ENCODE peak calls at places on chromosomes 13 and 19, in five cellular contexts. O is upper lobe of left lung, C is IMR-90, A is psoas muscle, D is pancreas. T is an unnamed sample.

GRCh38 chr13:82010780-82011179 is 1669.9 kb upstream of the SPRY2 start:
- DNase-seq in O (no peak), C (no peak), A (no peak), D (no peak), T (no peak)

GRCh38 chr13:91722267-91722884 is 324.0 kb downstream of the GPC5 start:
- DNase-seq in O (no peak), C (peak; percentile 18), A (no peak), D (no peak), T (no peak)

GRCh38 chr19:33197591-33198000 is 3.5 kb downstream of the LRP3 start:
- DNase-seq in O (peak; percentile 59), C (no peak), A (no peak), D (no peak), T (no peak)

GRCh38 chr19:51398096-51398704 is 7.8 kb upstream of the C19orf84 start:
- DNase-seq in O (no peak), C (peak; percentile 18), A (no peak), D (no peak), T (no peak)

GRCh38 chr19:54231077-54231931 is 8.5 kb upstream of the LILRB3 start:
- DNase-seq in O (peak; percentile 91), C (peak; percentile 73), A (peak; percentile 89), D (peak; percentile 93), T (peak; percentile 73)

GRCh38 chr19:55466246-55466614 is 1.7 kb upstream of the C19orf85 start:
- DNase-seq in O (no peak), C (no peak), A (no peak), D (no peak), T (no peak)

GRCh38 chr13:28558126-28558525 is 63.2 kb upstream of the FLT1 start:
- DNase-seq in O (no peak), C (peak; percentile 97), A (no peak), D (no peak), T (no peak)

GRCh38 chr13:42883771-42884170 is 102.4 kb downstream of the FAM216B start:
- DNase-seq in O (no peak), C (peak; percentile 33), A (peak; percentile 60), D (no peak), T (no peak)

GRCh38 chr19:49613374-49613773 is 22.4 kb downstream of the PRR12 start:
- DNase-seq in O (no peak), C (no peak), A (no peak), D (no peak), T (no peak)

GRCh38 chr13:110536006-110536693 is 25.4 kb downstream of the RAB20 start:
- DNase-seq in O (no peak), C (no peak), A (no peak), D (no peak), T (no peak)

GRCh38 chr19:52369463-52370340 is at the start of gene ZNF880:
- DNase-seq in O (peak; percentile 95), C (peak; percentile 89), A (peak; percentile 96), D (peak; percentile 94), T (peak; percentile 86)

GRCh38 chr19:46926201-46927071 is 65.6 kb downstream of the ARHGAP35 start:
- DNase-seq in O (no peak), C (no peak), A (no peak), D (no peak), T (no peak)

GRCh38 chr13:98507060-98507797 is 69.7 kb downstream of the STK24 start:
- DNase-seq in O (peak; percentile 48), C (no peak), A (no peak), D (peak; percentile 75), T (no peak)

GRCh38 chr19:53394522-53394973 is 401 bp upstream of the ZNF765 start:
- DNase-seq in O (peak; percentile 75), C (peak; percentile 61), A (peak; percentile 75), D (peak; percentile 54), T (no peak)

GRCh38 chr13:97339019-97339988 is 94.7 kb upstream of the RAP2A start:
- DNase-seq in O (no peak), C (peak; percentile 98), A (no peak), D (no peak), T (no peak)

GRCh38 chr19:1097810-1098176 is 2.6 kb upstream of the POLR2E start:
- DNase-seq in O (no peak), C (no peak), A (peak; percentile 47), D (no peak), T (no peak)

GRCh38 chr13:60370343-60370742 is 26.7 kb upstream of the TDRD3 start:
- DNase-seq in O (no peak), C (no peak), A (no peak), D (no peak), T (no peak)

GRCh38 chr19:43656436-43656835 is 13.5 kb downstream of the PLAUR start:
- DNase-seq in O (no peak), C (no peak), A (no peak), D (no peak), T (no peak)

GRCh38 chr19:43649514-43649913 is 9.9 kb upstream of the CADM4 start:
- DNase-seq in O (no peak), C (no peak), A (no peak), D (no peak), T (no peak)

GRCh38 chr19:43652546-43652874 is 12.9 kb upstream of the CADM4 start:
- DNase-seq in O (no peak), C (no peak), A (no peak), D (no peak), T (no peak)

GRCh38 chr19:43648633-43649032 is 9.0 kb upstream of the CADM4 start:
- DNase-seq in O (no peak), C (no peak), A (no peak), D (no peak), T (no peak)

DNA sequence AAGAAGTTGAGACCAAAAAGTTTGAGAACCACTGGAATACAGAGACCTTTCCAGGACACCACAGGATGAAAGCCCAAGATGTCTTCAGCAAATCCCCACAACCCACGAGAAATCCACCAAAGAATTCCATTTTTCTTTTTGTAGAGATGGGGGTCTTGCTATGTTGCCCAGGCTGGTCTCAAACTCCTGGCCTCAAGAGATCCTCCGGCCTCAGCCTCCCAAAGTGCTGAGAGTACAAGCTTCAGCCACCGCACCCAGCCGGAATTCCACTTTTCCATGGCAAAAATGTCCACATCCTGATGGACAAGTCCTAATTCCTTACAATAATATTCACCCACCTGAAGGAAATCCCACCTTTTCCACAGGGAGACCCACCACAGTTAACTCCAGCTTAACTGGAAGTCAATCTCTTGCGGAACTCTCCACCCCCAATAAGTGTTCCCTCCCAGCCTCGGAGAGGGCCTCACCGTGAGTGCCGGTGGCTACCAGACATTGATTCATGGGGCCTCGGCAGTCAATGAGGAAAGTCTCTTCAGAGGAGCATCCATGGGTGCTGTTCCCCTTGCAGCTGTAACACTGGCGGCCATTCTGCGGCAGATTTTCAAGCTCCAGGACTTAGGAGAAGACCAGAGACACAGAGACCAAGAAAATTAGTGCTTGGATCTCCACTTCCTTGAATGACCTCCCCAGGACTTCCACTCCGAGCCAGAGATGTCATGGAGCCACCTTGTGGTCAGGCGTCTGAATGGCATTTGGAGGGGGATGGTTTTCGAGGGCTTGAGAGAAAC is 12.3 kb upstream of the CADM4 start:
- DNase-seq in O (no peak), C (peak; percentile 65), A (peak; percentile 60), D (peak; percentile 67), T (no peak)
- TF ChIP-seq CTCF in O (peak; percentile 76), C (peak; percentile 67), A (peak; percentile 60), D (peak; percentile 62), T (peak; percentile 32)

GRCh38 chr13:26656919-26657318 is 99.4 kb downstream of the WASF3 start:
- DNase-seq in O (no peak), C (peak; percentile 82), A (no peak), D (no peak), T (no peak)
- TF ChIP-seq CTCF in O (no peak), C (peak; percentile 42), A (no peak), D (no peak), T (no peak)

GRCh38 chr19:2261438-2262172 is 5.4 kb upstream of the JSRP1 start:
- DNase-seq in O (no peak), C (no peak), A (peak; percentile 76), D (no peak), T (no peak)
- TF ChIP-seq CTCF in O (peak; percentile 66), C (peak; percentile 47), A (peak; percentile 53), D (peak; percentile 53), T (no peak)

GRCh38 chr13:41649659-41650058 is 192.3 kb downstream of the RGCC start:
- DNase-seq in O (no peak), C (peak; percentile 38), A (no peak), D (no peak), T (no peak)
- TF ChIP-seq CTCF in O (no peak), C (peak; percentile 35), A (peak; percentile 18), D (no peak), T (no peak)

GRCh38 chr13:86563308-86563707 is 764.1 kb upstream of the SLITRK6 start:
- DNase-seq in O (no peak), C (peak; percentile 75), A (no peak), D (no peak), T (no peak)

GRCh38 chr13:86569119-86569518 is 769.9 kb upstream of the SLITRK6 start:
- DNase-seq in O (no peak), C (peak; percentile 71), A (no peak), D (no peak), T (no peak)

GRCh38 chr13:86562876-86563275 is 763.7 kb upstream of the SLITRK6 start:
- DNase-seq in O (no peak), C (no peak), A (no peak), D (no peak), T (no peak)

GRCh38 chr13:86569974-86570373 is 770.8 kb upstream of the SLITRK6 start:
- DNase-seq in O (no peak), C (no peak), A (no peak), D (no peak), T (no peak)

GRCh38 chr13:86567119-86567518 is 767.9 kb upstream of the SLITRK6 start:
- DNase-seq in O (no peak), C (no peak), A (no peak), D (peak; percentile 21), T (no peak)
- TF ChIP-seq CTCF in O (no peak), C (no peak), A (no peak), D (no peak), T (no peak)

DNA sequence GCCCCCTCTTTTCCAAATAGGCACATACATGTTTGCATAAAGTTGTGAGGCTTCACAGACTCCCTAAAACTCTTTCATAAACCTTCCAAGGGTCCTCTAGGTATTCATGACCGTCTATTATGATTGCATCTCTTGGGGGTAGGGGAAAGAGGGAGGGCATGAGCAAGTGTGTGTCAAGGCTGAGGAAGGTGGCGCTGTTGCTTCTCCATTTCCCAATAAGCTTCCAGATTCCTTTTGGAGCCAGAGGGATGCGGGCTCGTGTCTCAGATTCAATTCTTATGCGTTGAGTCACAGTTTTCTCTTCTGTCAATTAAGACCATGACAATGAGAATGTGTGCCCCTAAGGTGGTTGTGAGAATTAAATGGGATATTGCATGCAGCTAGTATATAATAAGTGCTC is 51.0 kb upstream of the CYP2A7 start:
- DNase-seq in O (no peak), C (no peak), A (no peak), D (no peak), T (no peak)
- TF ChIP-seq CTCF in O (no peak), C (no peak), A (no peak), D (no peak), T (no peak)

DNA sequence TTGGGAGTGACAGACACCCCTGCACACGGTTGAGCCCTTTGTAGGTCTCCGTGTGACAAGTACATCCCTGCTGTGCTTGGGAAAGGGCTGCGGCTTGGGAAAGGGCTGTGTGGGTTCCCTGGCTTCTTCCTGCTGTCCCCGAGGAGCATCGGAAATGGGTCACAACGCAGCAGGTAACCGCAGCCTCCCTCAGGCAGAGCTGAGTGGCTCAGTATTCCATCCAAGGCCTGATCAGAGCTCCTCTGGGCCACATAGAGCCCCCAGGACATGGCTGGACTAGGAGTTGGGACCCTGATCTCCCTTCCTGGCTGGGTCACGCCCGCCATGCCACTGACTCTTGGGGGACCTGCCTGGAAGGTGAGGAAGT is 16.3 kb downstream of the TECR start:
- DNase-seq in O (no peak), C (no peak), A (no peak), D (no peak), T (no peak)
- TF ChIP-seq CTCF in O (no peak), C (no peak), A (no peak), D (no peak), T (no peak)

GRCh38 chr19:31956771-31957170 is 388.6 kb upstream of the ZNF507 start:
- DNase-seq in O (no peak), C (no peak), A (no peak), D (no peak), T (no peak)
- TF ChIP-seq CTCF in O (no peak), C (no peak), A (no peak), D (no peak), T (no peak)

T was measured in activated B cell treated with CpG ODN at 0.5 μM for 24 hours.